ENCODE peak calls at places on chromosome 9, in four cellular contexts. W is adrenal gland, S is uterus, T is hepatocyte. H is an unnamed sample.

GRCh38 chr9:88753691-88754367 is 218.9 kb downstream of the NXNL2 start:
- DNase-seq in W (no peak), S (no peak), T (no peak), H (no peak)

GRCh38 chr9:87498816-87499454 is 1.3 kb downstream of the DAPK1 start:
- DNase-seq in W (no peak), S (no peak), T (no peak), H (no peak)

GRCh38 chr9:98263080-98263479 is 7.6 kb upstream of the TBC1D2 start:
- DNase-seq in W (no peak), S (no peak), T (no peak), H (no peak)

GRCh38 chr9:121598167-121599000 is 53.0 kb upstream of the DAB2IP start:
- DNase-seq in W (peak), S (peak), T (peak), H (peak)

GRCh38 chr9:86287013-86287412 is 4.7 kb upstream of the ISCA1 start:
- DNase-seq in W (peak), S (no peak), T (peak), H (no peak)

GRCh38 chr9:27371382-27371781 is 74.4 kb upstream of the EQTN start:
- DNase-seq in W (no peak), S (no peak), T (peak), H (no peak)

GRCh38 chr9:70044450-70045307 is 1.0 kb downstream of the MAMDC2 start:
- DNase-seq in W (peak), S (peak), T (peak), H (no peak)

GRCh38 chr9:89718176-89718575 is 113.4 kb downstream of the GADD45G start:
- DNase-seq in W (no peak), S (no peak), T (no peak), H (no peak)

GRCh38 chr9:109052416-109052815 is 39.1 kb upstream of the CTNNAL1 start:
- DNase-seq in W (no peak), S (no peak), T (no peak), H (no peak)

GRCh38 chr9:120985759-120986353 is 59.3 kb upstream of the TRAF1 start:
- DNase-seq in W (no peak), S (no peak), T (peak), H (no peak)

GRCh38 chr9:93237535-93237934 is 53.6 kb downstream of the WNK2 start:
- DNase-seq in W (no peak), S (no peak), T (no peak), H (no peak)
- TF ChIP-seq CTCF in W (no peak), S (no peak), T (no peak), H (no peak)

DNA sequence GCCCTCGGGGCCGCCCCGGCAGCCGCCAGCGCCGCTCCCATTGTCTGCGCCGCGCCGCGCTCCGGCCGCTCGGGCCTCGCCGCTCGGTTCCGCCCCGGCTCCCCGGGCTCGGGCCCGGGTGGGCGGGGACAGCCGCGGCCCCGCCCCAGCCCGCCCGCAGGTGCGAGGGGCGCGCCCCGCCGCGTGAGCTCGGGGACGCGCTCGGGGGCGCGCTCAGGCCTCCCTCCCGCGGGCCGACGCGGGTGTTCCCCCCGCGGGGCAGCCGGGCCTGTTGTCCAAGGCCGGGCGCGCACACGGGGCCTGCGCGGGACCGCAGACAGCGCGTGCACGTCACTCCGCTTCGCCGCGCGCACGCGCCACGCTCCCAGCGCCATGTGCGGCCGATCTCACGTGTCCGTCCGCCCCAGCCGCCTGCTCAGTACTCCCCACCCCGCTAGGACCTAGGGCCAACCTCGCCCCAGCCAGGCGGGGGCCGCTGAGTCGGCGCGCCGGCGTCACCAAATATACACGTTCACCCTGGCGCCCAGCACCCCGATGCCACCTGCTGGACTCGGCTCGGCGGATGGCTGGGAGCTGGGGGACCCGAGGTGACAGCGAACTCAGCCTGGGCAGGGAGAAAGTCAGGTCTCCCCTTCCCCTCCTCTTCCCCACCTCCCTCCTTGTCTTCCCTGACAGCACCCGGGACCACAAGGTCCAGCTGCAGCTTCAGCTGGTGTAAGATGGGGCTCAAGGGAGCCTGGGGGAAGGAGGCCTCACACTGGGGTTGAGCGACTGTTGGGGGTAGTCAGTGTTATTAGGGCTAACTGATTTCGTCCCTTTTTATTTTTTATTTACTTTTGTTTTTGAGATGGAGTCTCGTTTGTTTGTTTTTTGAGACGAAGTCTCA is 14.3 kb downstream of the GBGT1 start:
- DNase-seq in W (peak), S (peak), T (peak), H (peak)
- TF ChIP-seq CTCF in W (no peak), S (peak), T (peak), H (peak)

GRCh38 chr9:114274217-114274616 is 48.7 kb upstream of the ORM1 start:
- DNase-seq in W (no peak), S (no peak), T (no peak), H (peak)

GRCh38 chr9:114272739-114273431 is 50.0 kb upstream of the ORM1 start:
- DNase-seq in W (no peak), S (peak), T (no peak), H (peak)

GRCh38 chr9:114273461-114273881 is 49.4 kb upstream of the ORM1 start:
- DNase-seq in W (peak), S (peak), T (no peak), H (peak)

GRCh38 chr9:114270120-114270975 is 52.5 kb upstream of the ORM1 start:
- DNase-seq in W (no peak), S (no peak), T (no peak), H (no peak)

DNA sequence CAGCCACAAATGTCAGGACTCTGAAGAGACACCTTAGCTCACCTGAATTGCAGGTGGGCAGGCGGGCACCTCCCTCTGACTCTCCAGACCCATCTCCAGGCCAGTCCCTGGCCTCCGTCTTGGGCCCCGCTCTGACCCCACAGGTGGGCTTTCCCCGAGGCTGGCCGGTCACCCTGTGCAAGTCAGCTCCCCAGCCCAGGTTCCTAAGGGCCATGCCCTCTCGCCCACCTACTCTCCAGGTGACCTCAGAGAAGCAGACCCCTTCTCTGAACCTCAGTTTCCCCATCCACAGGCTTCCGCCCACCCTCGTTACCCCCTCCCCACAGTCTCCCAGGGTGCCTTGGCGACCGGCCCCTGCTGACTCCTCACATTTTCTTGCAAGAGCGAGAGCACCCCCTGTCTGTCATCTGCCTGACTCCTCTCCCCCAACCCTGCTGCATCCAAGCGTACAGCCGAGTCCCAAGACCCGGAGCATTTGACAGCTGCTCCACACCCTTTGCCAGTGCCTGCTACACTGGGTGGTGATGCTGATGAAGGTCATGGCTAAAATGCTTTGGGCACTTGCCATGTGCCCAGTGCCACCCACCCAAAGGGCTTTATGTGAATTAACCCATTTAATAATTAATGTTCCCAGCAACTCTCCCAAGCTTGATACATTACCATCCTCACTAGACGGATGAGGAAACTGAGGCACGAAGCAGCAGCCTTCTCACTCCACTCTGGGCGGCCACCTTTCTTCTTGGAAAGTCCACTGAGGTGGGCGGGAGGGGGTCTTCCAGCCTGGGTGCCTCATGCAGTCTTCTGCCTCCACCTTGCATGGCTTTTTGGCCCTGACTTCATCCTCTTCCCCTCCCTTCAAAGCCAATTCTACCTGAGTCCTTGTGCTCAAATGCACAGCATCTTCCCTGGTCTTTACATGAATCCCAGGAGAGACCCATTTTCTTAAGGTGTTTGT is 51.1 kb upstream of the ORM1 start:
- DNase-seq in W (peak), S (peak), T (no peak), H (no peak)
- TF ChIP-seq CTCF in W (peak), S (peak), T (peak), H (peak)

DNA sequence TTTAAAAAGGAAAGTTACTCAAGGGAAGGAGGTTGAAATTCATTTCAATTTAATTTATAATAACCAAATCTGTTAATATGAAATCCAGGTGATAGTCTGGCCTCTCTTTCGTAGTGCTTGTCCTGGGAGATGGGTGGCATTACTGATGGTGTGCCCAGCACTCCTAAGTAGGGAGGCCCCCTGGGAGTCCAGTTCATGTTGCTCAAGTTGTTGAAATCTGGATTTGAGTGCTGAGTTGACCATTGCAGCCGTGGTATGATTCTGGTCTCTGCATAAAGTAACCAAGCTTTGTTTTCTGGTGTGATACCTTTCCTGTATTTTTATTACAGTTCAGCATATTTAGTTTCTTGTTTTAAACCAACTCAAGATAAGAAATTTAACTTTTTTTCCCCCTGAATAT is 287.8 kb downstream of the FANCC start:
- DNase-seq in W (no peak), S (no peak), T (no peak), H (no peak)
- TF ChIP-seq CTCF in W (no peak), S (no peak), T (no peak), H (no peak)

GRCh38 chr9:136463578-136463977 is 19.3 kb downstream of the SEC16A start:
- DNase-seq in W (no peak), S (no peak), T (no peak), H (no peak)
- TF ChIP-seq CTCF in W (no peak), S (no peak), T (no peak), H (no peak)

GRCh38 chr9:127185181-127185580 is 62.7 kb upstream of the ANGPTL2 start:
- DNase-seq in W (no peak), S (no peak), T (no peak), H (no peak)
- TF ChIP-seq CTCF in W (no peak), S (no peak), T (no peak), H (no peak)

DNA sequence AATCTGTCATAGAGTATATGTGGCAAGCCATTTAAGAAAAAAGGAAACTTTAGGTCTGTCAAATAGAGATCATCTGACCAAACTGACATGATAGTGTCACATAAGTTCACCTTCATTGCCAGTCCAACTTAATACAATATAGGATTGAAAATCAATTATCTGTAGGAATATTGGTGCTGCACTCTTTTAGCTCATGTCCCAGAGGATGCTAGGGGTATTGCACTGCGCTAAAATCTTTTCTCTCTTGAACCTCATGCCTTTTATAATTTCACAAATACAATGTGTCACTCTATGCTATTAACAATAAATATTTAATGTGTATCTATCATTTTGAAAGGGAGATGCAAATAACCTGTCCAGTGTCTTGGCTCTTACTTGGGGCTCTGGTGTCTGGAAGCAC is 72.4 kb upstream of the FAM120A start:
- DNase-seq in W (no peak), S (no peak), T (no peak), H (no peak)
- TF ChIP-seq CTCF in W (no peak), S (no peak), T (no peak), H (no peak)

DNA sequence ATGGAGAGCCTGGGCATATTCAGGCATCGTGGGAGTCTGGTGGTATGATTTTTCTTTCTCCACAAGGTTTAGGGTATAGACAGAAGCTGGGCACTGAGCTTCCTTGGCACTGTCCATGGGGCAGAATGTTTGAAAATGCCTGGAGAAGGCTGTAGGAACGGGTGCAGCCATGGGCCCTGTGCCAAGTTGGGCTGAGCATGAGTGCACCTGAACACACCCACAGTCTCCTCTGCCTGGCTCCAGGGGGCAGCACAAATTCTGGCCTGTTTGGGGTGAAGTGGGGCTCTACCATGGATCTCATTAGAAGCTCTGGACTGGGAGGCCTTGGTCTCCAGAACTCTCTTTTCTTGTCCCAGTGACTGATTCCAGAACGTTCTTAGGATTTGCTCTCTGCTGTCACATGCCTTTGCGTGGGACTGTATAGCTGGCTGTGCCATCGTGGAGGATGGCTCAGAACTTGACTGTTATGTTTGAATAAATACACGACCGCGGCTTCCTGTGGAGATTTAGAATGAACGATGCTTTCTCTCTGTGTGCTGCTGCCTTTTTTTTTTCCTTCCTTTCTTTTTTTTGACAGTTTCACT is 229.8 kb downstream of the FANCC start:
- DNase-seq in W (no peak), S (no peak), T (no peak), H (no peak)
- TF ChIP-seq CTCF in W (no peak), S (no peak), T (no peak), H (no peak)

GRCh38 chr9:93587284-93587650 is 10.9 kb downstream of the PHF2 start:
- DNase-seq in W (peak), S (no peak), T (no peak), H (no peak)

GRCh38 chr9:93586290-93587057 is 10.1 kb downstream of the PHF2 start:
- DNase-seq in W (no peak), S (no peak), T (no peak), H (no peak)

GRCh38 chr9:93589688-93590087 is 13.3 kb downstream of the PHF2 start:
- DNase-seq in W (peak), S (no peak), T (peak), H (no peak)

GRCh38 chr9:93588641-93589609 is 12.5 kb downstream of the PHF2 start:
- DNase-seq in W (peak), S (no peak), T (peak), H (no peak)

GRCh38 chr9:93587651-93588347 is 11.4 kb downstream of the PHF2 start:
- DNase-seq in W (peak), S (no peak), T (peak), H (no peak)
- TF ChIP-seq CTCF in W (no peak), S (no peak), T (no peak), H (no peak)

H was measured in ascending aorta.